ENCODE peak calls at places on chromosomes 5 and 9, in eight cellular contexts. K is heart right ventricle; U is upper lobe of right lung; G is uterus; F is lung; W is stomach; D is lower lobe of right lung; T is CD8-positive, alpha-beta memory T cell. Z is an unnamed sample. For H3K27me3, H3K36me3 and H3K4me1, the result is how much of the 10 kb centered on the place peaks cover.

GRCh38 chr5:125491986-125492385 is 745.5 kb upstream of the ZNF608 start:
- DNase-seq in K (no peak), U (no peak), G (no peak), F (no peak), W (no peak), D (no peak), T (no peak), Z (no peak)

GRCh38 chr5:155441849-155442248 is 428.3 kb downstream of the KIF4B start:
- DNase-seq in K (no peak), U (no peak), G (no peak), F (no peak), W (no peak), D (no peak), T (no peak), Z (no peak)

GRCh38 chr5:60343102-60343501 is 356.9 kb downstream of the DEPDC1B start:
- DNase-seq in K (no peak), U (no peak), G (no peak), F (no peak), W (no peak), D (no peak), T (no peak), Z (no peak)

GRCh38 chr9:87148391-87149237 is 201.3 kb upstream of the GAS1 start:
- DNase-seq in K (peak), U (peak), G (peak), F (peak), W (peak), D (peak), T (no peak), Z (peak)

GRCh38 chr5:39427225-39427624 is 2.4 kb upstream of the DAB2 start:
- DNase-seq in K (no peak), U (no peak), G (no peak), F (no peak), W (no peak), D (no peak), T (no peak), Z (no peak)

GRCh38 chr5:54991446-54991845 is 6.1 kb upstream of the ESM1 start:
- DNase-seq in K (no peak), U (no peak), G (no peak), F (no peak), W (no peak), D (no peak), T (no peak), Z (no peak)

GRCh38 chr5:73751254-73751914 is 125.4 kb downstream of the ARHGEF28 start:
- DNase-seq in K (no peak), U (no peak), G (no peak), F (no peak), W (no peak), D (no peak), T (no peak), Z (no peak)

GRCh38 chr9:79581388-79581787 is 9.6 kb downstream of the TLE4 start:
- DNase-seq in K (no peak), U (no peak), G (no peak), F (no peak), W (peak), D (no peak), T (no peak), Z (no peak)

GRCh38 chr9:35811364-35812024 is 568 bp downstream of the SPAG8 start:
- DNase-seq in K (peak), U (no peak), G (no peak), F (no peak), W (peak), D (no peak), T (no peak), Z (peak)

GRCh38 chr5:124477002-124477546 is 269.4 kb downstream of the ZNF608 start:
- DNase-seq in K (no peak), U (no peak), G (no peak), F (no peak), W (no peak), D (no peak), T (no peak), Z (no peak)

GRCh38 chr5:173554989-173555705 is 61.3 kb downstream of the BOD1 start:
- DNase-seq in K (no peak), U (no peak), G (no peak), F (no peak), W (no peak), D (no peak), T (no peak), Z (no peak)

GRCh38 chr5:14663734-14664269 is 716 bp upstream of the OTULIN start:
- DNase-seq in K (no peak), U (peak), G (peak), F (peak), W (no peak), D (no peak), T (no peak), Z (no peak)

GRCh38 chr5:1759378-1759970 is 40.2 kb downstream of the MRPL36 start:
- DNase-seq in K (no peak), U (no peak), G (peak), F (no peak), W (peak), D (peak), T (no peak), Z (peak)

GRCh38 chr9:14692918-14693861 is at the start of gene ZDHHC21:
- DNase-seq in K (peak), U (peak), G (peak), F (peak), W (peak), D (peak), T (peak), Z (peak)

GRCh38 chr9:105713260-105713938 is 19.1 kb downstream of the TMEM38B start:
- DNase-seq in K (no peak), U (no peak), G (no peak), F (no peak), W (no peak), D (no peak), T (no peak), Z (no peak)

GRCh38 chr9:14993061-14993800 is 83.0 kb upstream of the FREM1 start:
- DNase-seq in K (peak), U (peak), G (peak), F (peak), W (peak), D (peak), T (peak), Z (peak)

GRCh38 chr5:82512025-82512424 is 233.9 kb upstream of the RPS23 start:
- DNase-seq in K (no peak), U (no peak), G (no peak), F (no peak), W (no peak), D (no peak), T (no peak), Z (no peak)

GRCh38 chr5:71663166-71663565 is 55.9 kb upstream of the CARTPT start:
- DNase-seq in K (no peak), U (no peak), G (no peak), F (no peak), W (no peak), D (no peak), T (no peak), Z (no peak)

GRCh38 chr5:166356096-166356495 is 1935.3 kb upstream of the WWC1 start:
- DNase-seq in K (no peak), U (no peak), G (no peak), F (no peak), W (no peak), D (no peak), T (no peak), Z (no peak)

GRCh38 chr9:126248680-126249079 is 77.9 kb upstream of the MVB12B start:
- DNase-seq in K (no peak), U (no peak), G (no peak), F (no peak), W (no peak), D (no peak), T (no peak), Z (no peak)

GRCh38 chr9:131669234-131670172 is 70.4 kb downstream of the RAPGEF1 start:
- DNase-seq in K (no peak), U (peak), G (no peak), F (no peak), W (no peak), D (no peak), T (no peak), Z (no peak)

GRCh38 chr9:77523891-77524290 is 124.2 kb downstream of the GNA14 start:
- DNase-seq in K (no peak), U (no peak), G (no peak), F (no peak), W (no peak), D (no peak), T (no peak), Z (no peak)

GRCh38 chr5:5158472-5158895 is 18.4 kb downstream of the ADAMTS16 start:
- DNase-seq in K (no peak), U (no peak), G (no peak), F (no peak), W (no peak), D (no peak), T (no peak), Z (no peak)

GRCh38 chr9:131597246-131597645 is 51.9 kb downstream of the PRRT1B start:
- DNase-seq in K (no peak), U (no peak), G (no peak), F (no peak), W (no peak), D (no peak), T (no peak), Z (no peak)

GRCh38 chr5:74761241-74761640 is 5.7 kb downstream of the GFM2 start:
- DNase-seq in K (no peak), U (no peak), G (no peak), F (no peak), W (no peak), D (no peak), T (no peak), Z (no peak)

GRCh38 chr5:137619191-137619870 is 116.6 kb downstream of the KLHL3 start:
- DNase-seq in K (peak), U (no peak), G (peak), F (peak), W (no peak), D (peak), T (no peak), Z (peak)

GRCh38 chr5:174725261-174725990 is 1.0 kb downstream of the MSX2 start:
- DNase-seq in K (no peak), U (no peak), G (no peak), F (no peak), W (no peak), D (no peak), T (no peak), Z (no peak)

GRCh38 chr9:21616082-21616778 is 134.1 kb upstream of the IFNE start:
- DNase-seq in K (no peak), U (no peak), G (no peak), F (no peak), W (no peak), D (no peak), T (no peak), Z (no peak)

GRCh38 chr5:56269216-56269927 is 36.2 kb upstream of the ANKRD55 start:
- DNase-seq in K (no peak), U (no peak), G (no peak), F (no peak), W (no peak), D (no peak), T (no peak), Z (no peak)

GRCh38 chr5:107867266-107867665 is 196.5 kb upstream of the EFNA5 start:
- DNase-seq in K (no peak), U (no peak), G (no peak), F (no peak), W (no peak), D (no peak), T (no peak), Z (no peak)

GRCh38 chr5:163838738-163839137 is 333.3 kb downstream of the MAT2B start:
- DNase-seq in K (no peak), U (no peak), G (no peak), F (no peak), W (no peak), D (no peak), T (no peak), Z (no peak)

GRCh38 chr5:9351535-9351934 is 194.3 kb downstream of the SEMA5A start:
- DNase-seq in K (no peak), U (no peak), G (no peak), F (no peak), W (no peak), D (no peak), T (no peak), Z (no peak)

GRCh38 chr9:126652140-126652558 is 38.4 kb downstream of the LMX1B start:
- DNase-seq in K (no peak), U (no peak), G (no peak), F (no peak), W (peak), D (no peak), T (no peak), Z (no peak)

GRCh38 chr5:40654377-40655006 is 25.2 kb upstream of the PTGER4 start:
- DNase-seq in K (no peak), U (no peak), G (no peak), F (no peak), W (no peak), D (no peak), T (no peak), Z (no peak)

GRCh38 chr5:5967945-5968344 is 410.4 kb downstream of the MED10 start:
- DNase-seq in K (no peak), U (no peak), G (no peak), F (no peak), W (no peak), D (no peak), T (no peak), Z (no peak)

DNA sequence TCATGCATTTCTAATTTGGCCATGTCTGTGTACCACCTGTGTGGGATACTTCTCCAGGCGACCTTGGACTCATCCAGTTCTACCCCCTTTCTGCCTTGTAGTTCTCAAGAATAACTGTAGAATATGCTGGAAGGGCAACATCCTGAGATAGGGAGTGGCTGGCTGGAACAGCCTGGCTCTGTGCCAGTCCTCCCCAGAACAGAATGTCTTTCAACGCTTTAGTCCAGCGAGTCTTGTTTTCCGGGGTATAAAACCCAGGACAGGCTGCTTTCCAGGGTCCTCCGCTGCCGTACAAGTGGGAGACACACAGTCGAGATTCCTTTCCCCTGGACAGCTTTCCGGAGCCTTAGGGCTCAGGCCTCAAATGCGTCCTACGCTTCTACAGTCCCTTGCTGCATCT is 45.4 kb upstream of the XPA start:
- DNase-seq in K (no peak), U (no peak), G (no peak), F (no peak), W (no peak), D (no peak), T (no peak), Z (no peak)
- H3K27me3 ChIP-seq in K (under half), U (under half), G (under half), F (under half), W (under half), D (under half), T (under half), Z (under half)

DNA sequence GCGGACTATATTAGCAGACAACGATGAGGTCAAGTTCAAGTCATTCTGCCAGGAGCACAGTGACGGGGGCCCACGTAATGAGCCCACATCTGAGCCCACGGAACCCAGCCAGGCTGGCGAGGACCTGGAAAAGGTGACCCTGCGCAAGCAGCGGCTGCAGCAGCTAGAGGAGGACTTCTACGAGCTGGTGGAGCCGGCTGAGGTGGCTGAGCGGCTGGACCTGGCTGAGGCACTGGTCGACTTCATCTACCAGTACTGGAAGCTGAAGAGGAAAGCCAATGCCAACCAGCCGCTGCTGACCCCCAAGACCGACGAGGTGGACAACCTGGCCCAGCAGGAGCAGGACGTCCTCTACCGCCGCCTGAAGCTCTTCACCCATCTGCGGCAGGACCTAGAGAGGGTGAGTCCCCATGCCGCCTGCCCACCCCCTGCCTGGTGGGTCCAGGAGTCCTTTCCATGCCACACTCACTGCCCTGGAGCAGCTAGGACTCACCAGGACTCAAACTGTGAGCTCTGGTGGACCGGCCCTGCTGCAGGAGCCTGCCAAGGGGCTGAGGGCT is 40.8 kb downstream of the JADE2 start:
- DNase-seq in K (no peak), U (no peak), G (no peak), F (no peak), W (no peak), D (no peak), T (no peak), Z (no peak)
- H3K36me3 ChIP-seq in K (half or more), U (half or more), G (under half), F (under half), W (half or more), D (half or more), T (half or more), Z (under half)

GRCh38 chr5:150512368-150512747 is 4.4 kb downstream of the NDST1 start:
- DNase-seq in K (no peak), U (no peak), G (peak), F (no peak), W (peak), D (no peak), T (no peak), Z (no peak)

GRCh38 chr5:150508828-150509227 is 897 bp downstream of the NDST1 start:
- DNase-seq in K (no peak), U (no peak), G (no peak), F (no peak), W (no peak), D (no peak), T (no peak), Z (no peak)

GRCh38 chr5:150509992-150510391 is 2.1 kb downstream of the NDST1 start:
- DNase-seq in K (no peak), U (no peak), G (no peak), F (no peak), W (no peak), D (no peak), T (no peak), Z (no peak)

GRCh38 chr5:150511641-150512367 is 3.9 kb downstream of the NDST1 start:
- DNase-seq in K (peak), U (no peak), G (peak), F (no peak), W (peak), D (no peak), T (no peak), Z (no peak)

DNA sequence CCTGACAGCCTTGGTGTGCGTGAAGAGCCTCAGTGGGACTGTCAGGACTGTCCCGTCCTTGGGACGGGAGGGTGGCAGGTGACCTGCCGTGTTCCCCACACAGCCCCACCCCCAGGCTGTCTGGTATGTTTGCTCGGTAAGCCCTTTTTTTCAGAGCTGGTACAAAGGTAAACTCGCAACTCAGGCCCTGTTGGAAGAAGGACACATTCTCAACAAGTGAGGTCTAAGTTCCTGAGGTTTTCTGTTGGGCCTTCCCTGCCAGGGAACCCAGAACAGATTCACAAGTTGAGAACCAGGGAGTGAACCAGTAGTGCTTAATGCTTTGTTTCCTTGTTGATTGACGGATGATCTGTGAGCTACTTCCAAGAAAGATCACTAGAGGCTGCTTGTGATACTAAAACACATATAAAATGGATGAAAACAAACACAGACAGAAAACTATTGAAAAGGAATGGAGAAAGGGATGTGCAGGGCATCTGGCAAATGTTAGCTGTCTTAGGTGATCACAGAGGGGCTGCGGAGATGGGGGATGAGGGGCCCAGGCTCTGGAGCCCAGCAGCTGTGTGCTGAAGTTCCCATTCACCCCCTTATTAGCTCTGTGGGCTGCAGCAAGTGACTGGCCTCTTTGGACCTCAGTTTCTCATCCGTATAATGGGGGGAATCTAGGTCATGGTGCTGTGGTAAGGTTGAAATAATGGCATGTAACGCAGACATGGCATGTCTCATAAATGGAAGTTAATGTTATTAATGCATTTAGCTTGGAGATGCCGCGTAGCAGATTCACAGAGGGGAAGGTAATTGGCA is 2.7 kb downstream of the NDST1 start:
- DNase-seq in K (no peak), U (no peak), G (no peak), F (peak), W (peak), D (peak), T (no peak), Z (no peak)
- H3K4me1 ChIP-seq in K (half or more), U (half or more), G (under half), F (half or more), W (half or more), D (half or more), T (under half), Z (under half)

DNA sequence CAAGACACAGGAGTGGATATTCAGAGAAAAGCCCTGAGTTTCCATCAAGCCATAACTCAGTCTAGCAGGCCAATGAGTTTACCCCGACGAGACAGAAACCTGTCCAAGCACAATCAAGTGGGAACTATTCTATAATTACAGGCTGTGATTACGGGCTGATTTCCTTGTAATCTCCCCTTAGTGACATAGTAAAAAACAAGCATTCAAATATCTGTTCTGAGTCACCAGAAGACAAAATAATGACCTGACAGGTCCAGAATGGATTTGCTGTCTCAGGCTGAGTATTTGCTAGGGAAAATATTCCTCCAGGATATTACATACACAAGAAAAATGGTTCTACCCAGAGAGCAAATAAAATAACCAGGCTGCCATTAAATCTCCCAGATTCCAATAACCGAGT is 35.7 kb downstream of the OLFM1 start:
- DNase-seq in K (no peak), U (no peak), G (no peak), F (no peak), W (no peak), D (no peak), T (no peak), Z (no peak)
- H3K27me3 ChIP-seq in K (under half), U (under half), G (under half), F (under half), W (under half), D (under half), T (under half), Z (under half)

GRCh38 chr9:136363606-136364368 is at the start of gene DNLZ:
- DNase-seq in K (peak), U (peak), G (peak), F (peak), W (peak), D (peak), T (peak), Z (peak)
- H3K36me3 ChIP-seq in K (under half), U (under half), G (under half), F (under half), W (under half), D (under half), T (under half), Z (under half)

GRCh38 chr5:140220698-140221064 is 45.7 kb downstream of the CYSTM1 start:
- DNase-seq in K (no peak), U (no peak), G (no peak), F (no peak), W (no peak), D (no peak), T (no peak), Z (no peak)
- H3K4me1 ChIP-seq in K (half or more), U (under half), G (under half), F (under half), W (half or more), D (half or more), T (under half), Z (under half)

GRCh38 chr9:8856686-8857329 is 1057.2 kb upstream of the DMAC1 start:
- DNase-seq in K (no peak), U (no peak), G (no peak), F (no peak), W (no peak), D (no peak), T (no peak), Z (no peak)

GRCh38 chr9:8857330-8858249 is 1058.0 kb upstream of the DMAC1 start:
- DNase-seq in K (peak), U (peak), G (peak), F (peak), W (peak), D (peak), T (no peak), Z (peak)

GRCh38 chr9:8859416-8859815 is 1059.8 kb upstream of the DMAC1 start:
- DNase-seq in K (no peak), U (no peak), G (no peak), F (no peak), W (no peak), D (no peak), T (no peak), Z (no peak)

GRCh38 chr9:8860925-8861324 is 1061.3 kb upstream of the DMAC1 start:
- DNase-seq in K (no peak), U (no peak), G (no peak), F (no peak), W (no peak), D (no peak), T (no peak), Z (no peak)

GRCh38 chr9:8858250-8859161 is 1058.9 kb upstream of the DMAC1 start:
- DNase-seq in K (no peak), U (no peak), G (peak), F (no peak), W (no peak), D (no peak), T (no peak), Z (no peak)
- H3K27me3 ChIP-seq in K (under half), U (under half), G (under half), F (under half), W (under half), D (under half), T (under half), Z (under half)

GRCh38 chr5:132665681-132666080 is 7.7 kb downstream of the IL13 start:
- DNase-seq in K (no peak), U (no peak), G (no peak), F (no peak), W (no peak), D (no peak), T (no peak), Z (no peak)
- H3K36me3 ChIP-seq in K (under half), U (under half), G (under half), F (under half), W (under half), D (under half), T (under half), Z (under half)